ENCODE peak calls at places on chromosome 14, in six cellular contexts. Z is GM12878, S is K562, W is HCT116, U is HepG2, H is NT2/D1. Q is an unnamed sample.

GRCh38 chr14:75295061-75295461 is 16.4 kb downstream of the FOS start:
- DNase-seq in Z (no peak), S (peak; percentile 59), W (no peak), U (no peak), H (no peak), Q (no peak)

GRCh38 chr14:69320581-69321365 is 60.8 kb downstream of the GALNT16 start:
- DNase-seq in Z (no peak), S (no peak), W (no peak), U (no peak), H (no peak), Q (peak; percentile 38)

GRCh38 chr14:79840068-79840467 is 371.2 kb downstream of the DIO2 start:
- DNase-seq in Z (no peak), S (no peak), W (no peak), U (no peak), H (no peak), Q (no peak)

GRCh38 chr14:68787235-68787727 is 5.6 kb downstream of the ZFP36L1 start:
- DNase-seq in Z (no peak), S (no peak), W (no peak), U (no peak), H (no peak), Q (no peak)

GRCh38 chr14:53044486-53044885 is 93.6 kb upstream of the FERMT2 start:
- DNase-seq in Z (no peak), S (no peak), W (no peak), U (no peak), H (no peak), Q (no peak)

GRCh38 chr14:97780804-97781203 is 983.6 kb downstream of the VRK1 start:
- DNase-seq in Z (no peak), S (no peak), W (no peak), U (no peak), H (no peak), Q (no peak)

GRCh38 chr14:104688755-104689619 is at the start of gene INF2:
- DNase-seq in Z (no peak), S (peak; percentile 91), W (no peak), U (peak; percentile 62), H (no peak), Q (peak; percentile 84)

GRCh38 chr14:30748343-30748742 is 126.0 kb upstream of the COCH start:
- DNase-seq in Z (no peak), S (no peak), W (no peak), U (no peak), H (no peak), Q (no peak)

GRCh38 chr14:74510955-74511354 is 17.4 kb downstream of the ISCA2 start:
- DNase-seq in Z (no peak), S (no peak), W (no peak), U (no peak), H (no peak), Q (no peak)

GRCh38 chr14:75439989-75440388 is 12.2 kb downstream of the JDP2 start:
- DNase-seq in Z (no peak), S (no peak), W (no peak), U (no peak), H (no peak), Q (no peak)

GRCh38 chr14:22510527-22511110 is 78.4 kb downstream of the DAD1 start:
- DNase-seq in Z (no peak), S (no peak), W (no peak), U (no peak), H (no peak), Q (no peak)

GRCh38 chr14:22508662-22509035 is 80.4 kb downstream of the DAD1 start:
- DNase-seq in Z (no peak), S (no peak), W (no peak), U (no peak), H (no peak), Q (no peak)

GRCh38 chr14:22509036-22509709 is 79.9 kb downstream of the DAD1 start:
- DNase-seq in Z (peak; percentile 86), S (no peak), W (no peak), U (no peak), H (no peak), Q (no peak)

GRCh38 chr14:22508150-22508457 is 80.9 kb downstream of the DAD1 start:
- DNase-seq in Z (no peak), S (no peak), W (no peak), U (no peak), H (no peak), Q (no peak)

GRCh38 chr14:22509751-22510300 is 79.2 kb downstream of the DAD1 start:
- DNase-seq in Z (no peak), S (no peak), W (no peak), U (no peak), H (no peak), Q (no peak)
- TF ChIP-seq ZNF274 in Z (no peak), S (no peak), W (no peak), U (no peak), H (no peak), Q (no peak)

GRCh38 chr14:85254718-85255117 is 275.2 kb upstream of the FLRT2 start:
- DNase-seq in Z (no peak), S (no peak), W (no peak), U (no peak), H (no peak), Q (no peak)
- TF ChIP-seq ZNF274 in Z (no peak), S (no peak), W (no peak), U (no peak), H (no peak), Q (no peak)

GRCh38 chr14:103097994-103098957 is 3.8 kb downstream of the EXOC3L4 start:
- DNase-seq in Z (no peak), S (peak; percentile 51), W (no peak), U (no peak), H (no peak), Q (no peak)

GRCh38 chr14:103099733-103100280 is 5.3 kb downstream of the EXOC3L4 start:
- DNase-seq in Z (no peak), S (no peak), W (no peak), U (no peak), H (no peak), Q (no peak)

GRCh38 chr14:103097244-103097993 is 2.9 kb downstream of the EXOC3L4 start:
- DNase-seq in Z (no peak), S (no peak), W (no peak), U (no peak), H (no peak), Q (no peak)

GRCh38 chr14:103100281-103101121 is 6.0 kb downstream of the EXOC3L4 start:
- DNase-seq in Z (no peak), S (no peak), W (no peak), U (peak; percentile 95), H (no peak), Q (no peak)

GRCh38 chr14:103099081-103099732 is 4.7 kb downstream of the EXOC3L4 start:
- DNase-seq in Z (no peak), S (peak; percentile 73), W (no peak), U (peak; percentile 97), H (no peak), Q (no peak)
- TF ChIP-seq ZNF274 in Z (no peak), S (no peak), W (no peak), U (no peak), H (no peak), Q (no peak)

GRCh38 chr14:101602466-101602840 is 41.2 kb downstream of the DIO3 start:
- DNase-seq in Z (no peak), S (no peak), W (no peak), U (no peak), H (no peak), Q (no peak)
- TF ChIP-seq ZNF274 in Z (no peak), S (no peak), W (no peak), U (no peak), H (no peak), Q (no peak)

GRCh38 chr14:100589071-100589759 is 2.0 kb upstream of the BEGAIN start:
- DNase-seq in Z (no peak), S (no peak), W (no peak), U (no peak), H (no peak), Q (no peak)
- TF ChIP-seq ZNF274 in Z (no peak), S (no peak), W (no peak), U (no peak), H (no peak), Q (no peak)

GRCh38 chr14:72615511-72616121 is 278.3 kb downstream of the DPF3 start:
- DNase-seq in Z (no peak), S (no peak), W (no peak), U (no peak), H (no peak), Q (peak; percentile 33)
- TF ChIP-seq ZNF274 in Z (no peak), S (no peak), W (no peak), U (no peak), H (no peak), Q (no peak)

Q was measured in H1.